ENCODE peak calls at places on chromosomes 12 and 14, in six cellular contexts. O is iPS DF 19.7; F is AG08395; Y is PC-3; X is stimulated activated CD8-positive, alpha-beta memory T cell treated with anti-CD3 and anti-CD28 coated beads, Interleukin-15, amount 100 ng/mL, for 24 hours; B is activated T-cell treated with anti-CD3 and anti-CD28 coated beads for 1 hour. H is an unnamed sample.
A peak's percentile ranks its signal among the peaks of the same experiment; 100 is the strongest.

GRCh38 chr12:125797421-125798175 is 732.4 kb downstream of the AACS start:
- DNase-seq in O (no peak), F (no peak), Y (no peak), X (no peak), B (no peak), H (peak; percentile 2)

GRCh38 chr14:53956427-53957201 is at the start of gene BMP4:
- DNase-seq in O (peak; percentile 80), F (no peak), Y (no peak), X (no peak), B (no peak), H (peak; percentile 9)

GRCh38 chr14:71749613-71750238 is 182.5 kb upstream of the RGS6 start:
- DNase-seq in O (no peak), F (no peak), Y (no peak), X (no peak), B (no peak), H (no peak)

GRCh38 chr12:77724367-77724957 is 106.2 kb upstream of the NAV3 start:
- DNase-seq in O (no peak), F (peak; percentile 6), Y (peak; percentile 60), X (no peak), B (no peak), H (peak; percentile 48)

GRCh38 chr12:78584695-78585094 is 279.9 kb upstream of the SYT1 start:
- DNase-seq in O (no peak), F (no peak), Y (peak; percentile 25), X (no peak), B (no peak), H (no peak)

GRCh38 chr12:1591029-1591428 is 3.4 kb downstream of the FBXL14 start:
- DNase-seq in O (no peak), F (no peak), Y (peak; percentile 59), X (no peak), B (no peak), H (no peak)

GRCh38 chr14:39491134-39491541 is 58.9 kb upstream of the FBXO33 start:
- DNase-seq in O (no peak), F (peak; percentile 38), Y (peak; percentile 60), X (no peak), B (no peak), H (peak; percentile 12)

GRCh38 chr12:56425940-56426438 is 23.2 kb downstream of the TIMELESS start:
- DNase-seq in O (no peak), F (no peak), Y (no peak), X (no peak), B (no peak), H (no peak)

GRCh38 chr12:104473374-104473983 is 16.7 kb downstream of the CHST11 start:
- DNase-seq in O (no peak), F (no peak), Y (no peak), X (no peak), B (no peak), H (no peak)

H was measured in brain microvascular endothelial cell.